ENCODE peak calls at places on chromosomes 16 and 17, in six cellular contexts. One of them, this sample, is unnamed.

GRCh38 chr17:41304091-41304490 is 1.4 kb upstream of the KRTAP29-1 start:
- DNase-seq in RWPE1: no peak
- DNase-seq in HCT116: no peak
- DNase-seq in astrocyte of the cerebellum: no peak
- DNase-seq in GM12878: no peak
- DNase-seq in stomach: no peak
- DNase-seq in this sample: no peak

GRCh38 chr17:2634361-2634960 is 41.0 kb downstream of the PAFAH1B1 start:
- DNase-seq in RWPE1: peak
- DNase-seq in HCT116: peak
- DNase-seq in astrocyte of the cerebellum: peak
- DNase-seq in GM12878: no peak
- DNase-seq in stomach: peak
- DNase-seq in this sample: peak

GRCh38 chr17:69477204-69477899 is 62.9 kb downstream of the MAP2K6 start:
- DNase-seq in RWPE1: no peak
- DNase-seq in HCT116: no peak
- DNase-seq in astrocyte of the cerebellum: no peak
- DNase-seq in GM12878: no peak
- DNase-seq in stomach: no peak
- DNase-seq in this sample: no peak

GRCh38 chr17:42121066-42121769 is at the start of gene KAT2A:
- DNase-seq in RWPE1: peak
- DNase-seq in HCT116: peak
- DNase-seq in astrocyte of the cerebellum: no peak
- DNase-seq in GM12878: no peak
- DNase-seq in stomach: peak
- DNase-seq in this sample: no peak

GRCh38 chr17:27247071-27247957 is 46.6 kb upstream of the WSB1 start:
- DNase-seq in RWPE1: no peak
- DNase-seq in HCT116: no peak
- DNase-seq in astrocyte of the cerebellum: no peak
- DNase-seq in GM12878: no peak
- DNase-seq in stomach: peak
- DNase-seq in this sample: no peak

GRCh38 chr17:27635275-27635823 is 4.4 kb downstream of the LGALS9 start:
- DNase-seq in RWPE1: no peak
- DNase-seq in HCT116: no peak
- DNase-seq in astrocyte of the cerebellum: no peak
- DNase-seq in GM12878: no peak
- DNase-seq in stomach: no peak
- DNase-seq in this sample: no peak

GRCh38 chr17:2289878-2290478 is 13.6 kb downstream of the SMG6 start:
- DNase-seq in RWPE1: no peak
- DNase-seq in HCT116: no peak
- DNase-seq in astrocyte of the cerebellum: no peak
- DNase-seq in GM12878: no peak
- DNase-seq in stomach: no peak
- DNase-seq in this sample: no peak

GRCh38 chr17:47731396-47731795 is 1.6 kb upstream of the TBX21 start:
- DNase-seq in RWPE1: no peak
- DNase-seq in HCT116: no peak
- DNase-seq in astrocyte of the cerebellum: no peak
- DNase-seq in GM12878: no peak
- DNase-seq in stomach: no peak
- DNase-seq in this sample: no peak

GRCh38 chr16:17685445-17685844 is 214.7 kb upstream of the XYLT1 start:
- DNase-seq in RWPE1: no peak
- DNase-seq in HCT116: no peak
- DNase-seq in astrocyte of the cerebellum: no peak
- DNase-seq in GM12878: no peak
- DNase-seq in stomach: no peak
- DNase-seq in this sample: no peak

GRCh38 chr16:77171750-77172635 is 19.0 kb upstream of the MON1B start:
- DNase-seq in RWPE1: peak
- DNase-seq in HCT116: peak
- DNase-seq in astrocyte of the cerebellum: peak
- DNase-seq in GM12878: no peak
- DNase-seq in stomach: no peak
- DNase-seq in this sample: no peak

GRCh38 chr17:34370376-34370996 is 7.5 kb upstream of the CCL1 start:
- DNase-seq in RWPE1: no peak
- DNase-seq in HCT116: no peak
- DNase-seq in astrocyte of the cerebellum: no peak
- DNase-seq in GM12878: no peak
- DNase-seq in stomach: no peak
- DNase-seq in this sample: no peak

GRCh38 chr17:2700491-2701141 is 10.9 kb downstream of the CLUH start:
- DNase-seq in RWPE1: no peak
- DNase-seq in HCT116: no peak
- DNase-seq in astrocyte of the cerebellum: no peak
- DNase-seq in GM12878: no peak
- DNase-seq in stomach: no peak
- DNase-seq in this sample: no peak

GRCh38 chr17:47801906-47802305 is 19.7 kb downstream of the OSBPL7 start:
- DNase-seq in RWPE1: no peak
- DNase-seq in HCT116: no peak
- DNase-seq in astrocyte of the cerebellum: no peak
- DNase-seq in GM12878: no peak
- DNase-seq in stomach: no peak
- DNase-seq in this sample: no peak

GRCh38 chr17:49343273-49343672 is 18.8 kb downstream of the ZNF652 start:
- DNase-seq in RWPE1: no peak
- DNase-seq in HCT116: no peak
- DNase-seq in astrocyte of the cerebellum: no peak
- DNase-seq in GM12878: no peak
- DNase-seq in stomach: no peak
- DNase-seq in this sample: no peak

GRCh38 chr17:9035249-9035648 is 13.9 kb downstream of the NTN1 start:
- DNase-seq in RWPE1: no peak
- DNase-seq in HCT116: no peak
- DNase-seq in astrocyte of the cerebellum: no peak
- DNase-seq in GM12878: no peak
- DNase-seq in stomach: no peak
- DNase-seq in this sample: no peak

GRCh38 chr17:21239680-21240374 is 13.4 kb downstream of the NATD1 start:
- DNase-seq in RWPE1: peak
- DNase-seq in HCT116: no peak
- DNase-seq in astrocyte of the cerebellum: no peak
- DNase-seq in GM12878: no peak
- DNase-seq in stomach: no peak
- DNase-seq in this sample: no peak

GRCh38 chr17:40810505-40810904 is 10.7 kb upstream of the KRT28 start:
- DNase-seq in RWPE1: peak
- DNase-seq in HCT116: no peak
- DNase-seq in astrocyte of the cerebellum: no peak
- DNase-seq in GM12878: no peak
- DNase-seq in stomach: no peak
- DNase-seq in this sample: no peak

GRCh38 chr17:49583889-49584288 is 8.2 kb downstream of the NXPH3 start:
- DNase-seq in RWPE1: no peak
- DNase-seq in HCT116: no peak
- DNase-seq in astrocyte of the cerebellum: no peak
- DNase-seq in GM12878: no peak
- DNase-seq in stomach: no peak
- DNase-seq in this sample: no peak

GRCh38 chr17:882827-883585 is 96.6 kb downstream of the NXN start:
- DNase-seq in RWPE1: peak
- DNase-seq in HCT116: no peak
- DNase-seq in astrocyte of the cerebellum: no peak
- DNase-seq in GM12878: no peak
- DNase-seq in stomach: peak
- DNase-seq in this sample: no peak

GRCh38 chr17:8893621-8894020 is 26.1 kb upstream of the PIK3R6 start:
- DNase-seq in RWPE1: no peak
- DNase-seq in HCT116: no peak
- DNase-seq in astrocyte of the cerebellum: no peak
- DNase-seq in GM12878: no peak
- DNase-seq in stomach: no peak
- DNase-seq in this sample: no peak

GRCh38 chr16:4908854-4909401 is 28.0 kb downstream of the PPL start:
- DNase-seq in RWPE1: no peak
- DNase-seq in HCT116: no peak
- DNase-seq in astrocyte of the cerebellum: no peak
- DNase-seq in GM12878: no peak
- DNase-seq in stomach: no peak
- DNase-seq in this sample: no peak

GRCh38 chr17:52737071-52737470 is 578.6 kb upstream of the CA10 start:
- DNase-seq in RWPE1: no peak
- DNase-seq in HCT116: no peak
- DNase-seq in astrocyte of the cerebellum: no peak
- DNase-seq in GM12878: no peak
- DNase-seq in stomach: no peak
- DNase-seq in this sample: no peak

GRCh38 chr16:78576941-78577340 is 477.5 kb downstream of the WWOX start:
- DNase-seq in RWPE1: peak
- DNase-seq in HCT116: no peak
- DNase-seq in astrocyte of the cerebellum: no peak
- DNase-seq in GM12878: no peak
- DNase-seq in stomach: no peak
- DNase-seq in this sample: no peak

GRCh38 chr16:2883027-2883846 is at the start of gene FLYWCH2:
- DNase-seq in RWPE1: peak
- DNase-seq in HCT116: peak
- DNase-seq in astrocyte of the cerebellum: peak
- DNase-seq in GM12878: peak
- DNase-seq in stomach: peak
- DNase-seq in this sample: peak
- TF ChIP-seq CTCF in RWPE1: no peak
- TF ChIP-seq CTCF in HCT116: no peak
- TF ChIP-seq CTCF in astrocyte of the cerebellum: no peak
- TF ChIP-seq CTCF in GM12878: no peak
- TF ChIP-seq CTCF in stomach: no peak
- TF ChIP-seq CTCF in this sample: no peak

DNA sequence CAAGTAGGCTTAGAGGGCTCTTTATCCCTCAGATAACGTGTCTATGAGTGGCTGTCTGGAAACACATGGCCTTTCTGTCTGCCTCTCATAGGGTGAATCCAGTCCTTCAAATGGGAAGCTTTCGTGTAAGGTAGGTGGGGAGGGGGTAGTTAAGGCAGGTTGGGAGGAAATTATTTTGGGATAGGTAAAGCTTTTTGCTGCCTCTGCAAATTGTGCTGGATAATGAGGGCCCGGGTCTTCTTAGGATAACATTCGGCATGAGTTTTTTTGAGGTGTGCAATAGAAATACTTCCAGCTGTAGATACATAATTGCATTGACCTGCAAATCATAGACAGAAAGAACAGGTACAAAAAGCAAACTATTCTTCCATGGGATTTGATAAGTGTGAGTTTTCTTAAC is 189.7 kb downstream of the PRKCA start:
- DNase-seq in RWPE1: no peak
- DNase-seq in HCT116: no peak
- DNase-seq in astrocyte of the cerebellum: no peak
- DNase-seq in GM12878: no peak
- DNase-seq in stomach: no peak
- DNase-seq in this sample: no peak
- TF ChIP-seq CTCF in RWPE1: no peak
- TF ChIP-seq CTCF in HCT116: no peak
- TF ChIP-seq CTCF in astrocyte of the cerebellum: no peak
- TF ChIP-seq CTCF in GM12878: no peak
- TF ChIP-seq CTCF in stomach: no peak
- TF ChIP-seq CTCF in this sample: no peak

GRCh38 chr17:56676807-56677206 is 83.3 kb downstream of the NOG start:
- DNase-seq in RWPE1: no peak
- DNase-seq in HCT116: no peak
- DNase-seq in astrocyte of the cerebellum: no peak
- DNase-seq in GM12878: no peak
- DNase-seq in stomach: no peak
- DNase-seq in this sample: no peak
- TF ChIP-seq CTCF in RWPE1: no peak
- TF ChIP-seq CTCF in HCT116: no peak
- TF ChIP-seq CTCF in astrocyte of the cerebellum: no peak
- TF ChIP-seq CTCF in GM12878: no peak
- TF ChIP-seq CTCF in stomach: no peak
- TF ChIP-seq CTCF in this sample: peak

GRCh38 chr17:43880420-43880991 is 26.8 kb downstream of the MPP2 start:
- DNase-seq in RWPE1: peak
- DNase-seq in HCT116: peak
- DNase-seq in astrocyte of the cerebellum: no peak
- DNase-seq in GM12878: no peak
- DNase-seq in stomach: peak
- DNase-seq in this sample: no peak
- TF ChIP-seq CTCF in RWPE1: peak
- TF ChIP-seq CTCF in HCT116: peak
- TF ChIP-seq CTCF in astrocyte of the cerebellum: peak
- TF ChIP-seq CTCF in GM12878: peak
- TF ChIP-seq CTCF in stomach: peak
- TF ChIP-seq CTCF in this sample: peak

GRCh38 chr17:10879110-10879509 is 41.2 kb upstream of the PIRT start:
- DNase-seq in RWPE1: no peak
- DNase-seq in HCT116: no peak
- DNase-seq in astrocyte of the cerebellum: no peak
- DNase-seq in GM12878: no peak
- DNase-seq in stomach: peak
- DNase-seq in this sample: no peak
- TF ChIP-seq CTCF in RWPE1: no peak
- TF ChIP-seq CTCF in HCT116: peak
- TF ChIP-seq CTCF in astrocyte of the cerebellum: no peak
- TF ChIP-seq CTCF in GM12878: no peak
- TF ChIP-seq CTCF in stomach: no peak
- TF ChIP-seq CTCF in this sample: peak

GRCh38 chr17:7835818-7836595 is 2.0 kb downstream of the KDM6B start:
- DNase-seq in RWPE1: no peak
- DNase-seq in HCT116: no peak
- DNase-seq in astrocyte of the cerebellum: no peak
- DNase-seq in GM12878: no peak
- DNase-seq in stomach: peak
- DNase-seq in this sample: no peak

GRCh38 chr17:7836596-7837374 is 2.8 kb downstream of the KDM6B start:
- DNase-seq in RWPE1: peak
- DNase-seq in HCT116: peak
- DNase-seq in astrocyte of the cerebellum: peak
- DNase-seq in GM12878: peak
- DNase-seq in stomach: peak
- DNase-seq in this sample: no peak

GRCh38 chr17:7833795-7834553 is at the start of gene KDM6B:
- DNase-seq in RWPE1: peak
- DNase-seq in HCT116: peak
- DNase-seq in astrocyte of the cerebellum: peak
- DNase-seq in GM12878: no peak
- DNase-seq in stomach: peak
- DNase-seq in this sample: no peak

GRCh38 chr17:7834554-7834890 is 505 bp downstream of the KDM6B start:
- DNase-seq in RWPE1: no peak
- DNase-seq in HCT116: no peak
- DNase-seq in astrocyte of the cerebellum: no peak
- DNase-seq in GM12878: no peak
- DNase-seq in stomach: peak
- DNase-seq in this sample: no peak

GRCh38 chr17:7834891-7835817 is 1.1 kb downstream of the KDM6B start:
- DNase-seq in RWPE1: peak
- DNase-seq in HCT116: peak
- DNase-seq in astrocyte of the cerebellum: peak
- DNase-seq in GM12878: peak
- DNase-seq in stomach: peak
- DNase-seq in this sample: no peak
- TF ChIP-seq CTCF in RWPE1: peak
- TF ChIP-seq CTCF in HCT116: no peak
- TF ChIP-seq CTCF in astrocyte of the cerebellum: peak
- TF ChIP-seq CTCF in GM12878: peak
- TF ChIP-seq CTCF in stomach: peak
- TF ChIP-seq CTCF in this sample: peak

GRCh38 chr17:19771971-19772630 is 24.0 kb upstream of the ALDH3A1 start:
- DNase-seq in RWPE1: no peak
- DNase-seq in HCT116: no peak
- DNase-seq in astrocyte of the cerebellum: no peak
- DNase-seq in GM12878: no peak
- DNase-seq in stomach: no peak
- DNase-seq in this sample: no peak
- TF ChIP-seq CTCF in RWPE1: no peak
- TF ChIP-seq CTCF in HCT116: no peak
- TF ChIP-seq CTCF in astrocyte of the cerebellum: no peak
- TF ChIP-seq CTCF in GM12878: no peak
- TF ChIP-seq CTCF in stomach: no peak
- TF ChIP-seq CTCF in this sample: no peak

This sample was measured in epithelial cell of proximal tubule.